ENCODE peak calls at places on chromosomes 4 and X, in ten cellular contexts. C is tibial artery, E is upper lobe of right lung, P is ovary, K is GM23248, T is sigmoid colon, V is fibroblast of lung, L is tibial nerve, W is H9, I is HAP-1. O is an unnamed sample.

GRCh38 chrX:45992402-45993123 is 552.7 kb downstream of the ZNF674 start:
- DNase-seq in C (no peak), E (no peak), P (no peak), K (no peak), T (no peak), V (no peak), L (no peak), W (no peak), I (no peak), O (no peak)

GRCh38 chr4:173531085-173531965 is 1.3 kb upstream of the HAND2 start:
- DNase-seq in C (no peak), E (no peak), P (peak; percentile 26), K (peak; percentile 79), T (peak; percentile 92), V (no peak), L (no peak), W (peak; percentile 58), I (no peak), O (no peak)

GRCh38 chr4:116882503-116882902 is 202.9 kb downstream of the TRAM1L1 start:
- DNase-seq in C (no peak), E (no peak), P (no peak), K (no peak), T (no peak), V (no peak), L (no peak), W (no peak), I (no peak), O (no peak)

GRCh38 chr4:154618708-154619315 is 6.4 kb upstream of the FGG start:
- DNase-seq in C (no peak), E (peak; percentile 66), P (peak; percentile 23), K (peak; percentile 63), T (no peak), V (peak; percentile 41), L (no peak), W (peak; percentile 66), I (peak; percentile 47), O (no peak)

GRCh38 chrX:12975999-12976558 is 1.2 kb downstream of the TMSB4X start:
- DNase-seq in C (peak; percentile 63), E (peak; percentile 75), P (peak; percentile 56), K (peak; percentile 60), T (no peak), V (peak; percentile 54), L (no peak), W (no peak), I (peak; percentile 56), O (no peak)

GRCh38 chrX:136694491-136695087 is 46.6 kb downstream of the CD40LG start:
- DNase-seq in C (no peak), E (no peak), P (no peak), K (peak; percentile 62), T (no peak), V (peak; percentile 42), L (no peak), W (peak; percentile 40), I (peak; percentile 84), O (no peak)

GRCh38 chrX:47138171-47138570 is 6.3 kb downstream of the NDUFB11 start:
- DNase-seq in C (no peak), E (no peak), P (no peak), K (no peak), T (no peak), V (no peak), L (no peak), W (no peak), I (no peak), O (no peak)

GRCh38 chrX:127038065-127038464 is 218.5 kb downstream of the PRR32 start:
- DNase-seq in C (no peak), E (no peak), P (no peak), K (no peak), T (no peak), V (no peak), L (no peak), W (no peak), I (peak; percentile 15), O (no peak)

GRCh38 chr4:6443035-6444023 is 29.1 kb downstream of the PPP2R2C start:
- DNase-seq in C (no peak), E (peak; percentile 41), P (no peak), K (no peak), T (no peak), V (no peak), L (no peak), W (no peak), I (no peak), O (no peak)

GRCh38 chr4:40264497-40264896 is 67.7 kb downstream of the RHOH start:
- DNase-seq in C (no peak), E (no peak), P (no peak), K (peak; percentile 73), T (no peak), V (peak; percentile 56), L (no peak), W (no peak), I (no peak), O (no peak)

GRCh38 chr4:8189551-8190466 is 9.3 kb upstream of the SH3TC1 start:
- DNase-seq in C (no peak), E (no peak), P (no peak), K (no peak), T (no peak), V (no peak), L (no peak), W (no peak), I (no peak), O (no peak)

DNA sequence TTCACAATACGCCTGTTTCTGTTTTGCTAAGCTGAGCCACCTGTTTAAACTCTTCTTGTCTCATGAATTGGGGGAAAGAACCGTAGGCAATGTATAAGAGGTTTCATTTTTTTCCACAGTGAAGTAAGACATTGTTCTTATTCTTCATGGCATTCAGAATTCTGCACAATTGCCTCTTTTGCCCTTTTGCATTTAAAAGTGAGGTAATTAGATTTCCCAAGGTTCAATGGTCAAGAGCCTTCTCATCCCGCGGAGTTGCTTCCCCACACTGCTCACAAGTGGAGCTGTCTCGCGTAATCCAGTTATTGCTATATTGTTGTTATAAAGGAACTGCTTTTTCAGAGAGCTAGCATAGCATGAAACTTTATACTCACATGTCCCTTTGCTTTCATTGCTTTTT is 90.8 kb upstream of the SPRY1 start:
- DNase-seq in C (no peak), E (no peak), P (no peak), K (no peak), T (no peak), V (no peak), L (no peak), W (no peak), I (peak; percentile 88), O (no peak)
- H3K4me1 ChIP-seq in C (no peaks in the 10 kb centered on the region), E (no peaks in the 10 kb centered on the region), P (no peaks in the 10 kb centered on the region), K (no peaks in the 10 kb centered on the region), T (no peaks in the 10 kb centered on the region), V (no peaks in the 10 kb centered on the region), L (no peaks in the 10 kb centered on the region), W (peaks cover 6% of the 10 kb centered on the region), I (peaks cover 16% of the 10 kb centered on the region), O (no peaks in the 10 kb centered on the region)

DNA sequence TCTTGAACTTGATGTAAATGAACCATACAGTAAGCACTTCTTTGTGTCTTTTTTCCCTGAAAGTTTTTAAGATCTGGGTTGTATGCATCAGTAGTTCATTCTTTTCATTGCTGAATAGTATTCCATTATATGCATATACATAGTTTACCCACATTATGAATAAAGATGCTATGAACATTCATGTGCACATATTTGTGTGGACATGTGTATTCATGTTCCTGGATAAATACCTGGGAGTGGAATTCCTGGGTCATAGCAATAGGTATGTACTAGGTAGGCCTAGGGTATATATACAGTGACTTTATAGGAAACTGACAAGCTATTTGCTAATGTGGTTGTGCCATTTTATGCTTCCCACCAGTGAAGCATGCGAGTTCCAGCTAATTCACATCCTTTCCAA is 215.9 kb downstream of the NR3C2 start:
- DNase-seq in C (no peak), E (no peak), P (no peak), K (no peak), T (no peak), V (no peak), L (no peak), W (no peak), I (no peak), O (no peak)
- H3K4me1 ChIP-seq in C (peaks cover 7% of the 10 kb centered on the region), E (no peaks in the 10 kb centered on the region), P (no peaks in the 10 kb centered on the region), K (no peaks in the 10 kb centered on the region), T (peaks cover 21% of the 10 kb centered on the region), V (no peaks in the 10 kb centered on the region), L (no peaks in the 10 kb centered on the region), W (no peaks in the 10 kb centered on the region), I (no peaks in the 10 kb centered on the region), O (peaks cover 3% of the 10 kb centered on the region)

GRCh38 chr4:105192474-105192873 is 45.8 kb downstream of the TET2 start:
- DNase-seq in C (no peak), E (no peak), P (no peak), K (no peak), T (no peak), V (no peak), L (no peak), W (no peak), I (no peak), O (no peak)

GRCh38 chr4:105194328-105195231 is 47.9 kb downstream of the TET2 start:
- DNase-seq in C (no peak), E (no peak), P (no peak), K (peak; percentile 54), T (no peak), V (peak; percentile 74), L (no peak), W (no peak), I (peak; percentile 27), O (no peak)

GRCh38 chr4:105189855-105190650 is 43.4 kb downstream of the TET2 start:
- DNase-seq in C (no peak), E (no peak), P (no peak), K (no peak), T (no peak), V (no peak), L (no peak), W (no peak), I (no peak), O (no peak)

GRCh38 chr4:105191621-105192210 is 45.0 kb downstream of the TET2 start:
- DNase-seq in C (no peak), E (no peak), P (no peak), K (peak; percentile 51), T (no peak), V (peak; percentile 76), L (no peak), W (no peak), I (peak; percentile 68), O (no peak)

GRCh38 chr4:105192910-105193309 is 46.2 kb downstream of the TET2 start:
- DNase-seq in C (no peak), E (no peak), P (no peak), K (no peak), T (no peak), V (no peak), L (no peak), W (no peak), I (no peak), O (no peak)
- H3K4me1 ChIP-seq in C (peaks cover 5% of the 10 kb centered on the region), E (peaks cover 46% of the 10 kb centered on the region), P (peaks cover under 1% of the 10 kb centered on the region), K (peaks cover 60% of the 10 kb centered on the region), T (peaks cover 72% of the 10 kb centered on the region), V (peaks cover 9% of the 10 kb centered on the region), L (peaks cover 14% of the 10 kb centered on the region), W (no peaks in the 10 kb centered on the region), I (peaks cover 37% of the 10 kb centered on the region), O (peaks cover 39% of the 10 kb centered on the region)

GRCh38 chrX:134691453-134691852 is 33.2 kb upstream of the PLAC1 start:
- DNase-seq in C (no peak), E (no peak), P (no peak), K (no peak), T (no peak), V (no peak), L (no peak), W (no peak), I (no peak), O (no peak)
- H3K4me1 ChIP-seq in C (no peaks in the 10 kb centered on the region), E (no peaks in the 10 kb centered on the region), P (no peaks in the 10 kb centered on the region), K (peaks cover 52% of the 10 kb centered on the region), T (no peaks in the 10 kb centered on the region), V (peaks cover 4% of the 10 kb centered on the region), L (no peaks in the 10 kb centered on the region), W (no peaks in the 10 kb centered on the region), I (no peaks in the 10 kb centered on the region), O (peaks cover 3% of the 10 kb centered on the region)